ENCODE peak calls at places on chromosomes 13 and 19, in five cellular contexts. R, G, B, T and D are unnamed samples.

GRCh38 chr19:48874309-48875135 is 2.3 kb downstream of the PPP1R15A start:
- DNase-seq in R (no peak), G (no peak), B (peak), T (no peak), D (peak)

GRCh38 chr13:53200498-53201453 is 172.2 kb downstream of the OLFM4 start:
- DNase-seq in R (no peak), G (peak), B (no peak), T (peak), D (no peak)

GRCh38 chr19:3586124-3586626 is 897 bp downstream of the GIPC3 start:
- DNase-seq in R (peak), G (peak), B (peak), T (peak), D (no peak)

GRCh38 chr13:48155850-48156249 is 60.9 kb upstream of the MED4 start:
- DNase-seq in R (no peak), G (no peak), B (peak), T (no peak), D (peak)

GRCh38 chr19:49450405-49450804 is 1.2 kb downstream of the PIH1D1 start:
- DNase-seq in R (no peak), G (no peak), B (no peak), T (no peak), D (no peak)

GRCh38 chr19:44718441-44719261 is 19.7 kb downstream of the CEACAM16 start:
- DNase-seq in R (no peak), G (peak), B (no peak), T (peak), D (no peak)

GRCh38 chr19:17097593-17098126 is 22.1 kb downstream of the MYO9B start:
- DNase-seq in R (no peak), G (no peak), B (no peak), T (no peak), D (no peak)

GRCh38 chr19:55410168-55410567 is 2.6 kb upstream of the UBE2S start:
- DNase-seq in R (no peak), G (no peak), B (no peak), T (no peak), D (no peak)

GRCh38 chr13:87622921-87623320 is 48.2 kb upstream of the SLITRK5 start:
- DNase-seq in R (no peak), G (no peak), B (no peak), T (no peak), D (no peak)

GRCh38 chr19:10120538-10121198 is 969 bp upstream of the EIF3G start:
- DNase-seq in R (no peak), G (no peak), B (no peak), T (no peak), D (no peak)

GRCh38 chr19:52343548-52343947 is 7.5 kb downstream of the ZNF610 start:
- DNase-seq in R (peak), G (peak), B (peak), T (peak), D (peak)

GRCh38 chr13:97515643-97516042 is 81.7 kb downstream of the RAP2A start:
- DNase-seq in R (no peak), G (no peak), B (no peak), T (no peak), D (no peak)

GRCh38 chr13:41019027-41019487 is at the start of gene ELF1:
- DNase-seq in R (peak), G (no peak), B (peak), T (no peak), D (peak)

GRCh38 chr13:38661276-38661675 is 25.6 kb upstream of the FREM2 start:
- DNase-seq in R (no peak), G (no peak), B (no peak), T (no peak), D (no peak)

GRCh38 chr13:32281083-32281482 is 34.1 kb downstream of the ZAR1L start:
- DNase-seq in R (no peak), G (no peak), B (no peak), T (no peak), D (no peak)

GRCh38 chr13:91307887-91308286 is 39.6 kb upstream of the MIR17HG start:
- DNase-seq in R (no peak), G (no peak), B (no peak), T (no peak), D (no peak)

GRCh38 chr13:98580420-98580819 is 3.5 kb upstream of the STK24 start:
- DNase-seq in R (no peak), G (no peak), B (no peak), T (no peak), D (no peak)

GRCh38 chr19:4456566-4456842 is 1.1 kb downstream of the UBXN6 start:
- DNase-seq in R (no peak), G (no peak), B (no peak), T (peak), D (no peak)